ENCODE peak calls at places on chromosomes 11 and 22, in seven cellular contexts. Q is thoracic aorta; R is endothelial cell of umbilical vein; J is fibroblast of lung; F is HCT116; P is lower lobe of right lung; Y is CD4-positive, alpha-beta T cell. O is an unnamed sample.
A peak's percentile ranks its signal among the peaks of the same experiment; 100 is the strongest.

GRCh38 chr11:122706689-122707088 is 51.2 kb downstream of the UBASH3B start:
- DNase-seq in Q (no peak), R (no peak), J (peak; percentile 75), F (no peak), P (no peak), Y (no peak), O (no peak)

GRCh38 chr11:116703421-116703820 is 69.4 kb downstream of the BUD13 start:
- DNase-seq in Q (no peak), R (no peak), J (peak; percentile 2), F (no peak), P (peak; percentile 10), Y (no peak), O (no peak)

GRCh38 chr22:39688186-39688768 is 117.7 kb downstream of the CACNA1I start:
- DNase-seq in Q (no peak), R (no peak), J (no peak), F (no peak), P (no peak), Y (no peak), O (no peak)

GRCh38 chr11:68531129-68531693 is 70.7 kb downstream of the PPP6R3 start:
- DNase-seq in Q (no peak), R (no peak), J (no peak), F (no peak), P (no peak), Y (no peak), O (no peak)

GRCh38 chr22:43812149-43812842 is at the start of gene EFCAB6:
- DNase-seq in Q (peak; percentile 72), R (peak; percentile 90), J (peak; percentile 94), F (peak; percentile 56), P (peak; percentile 92), Y (peak; percentile 85), O (peak; percentile 77)

GRCh38 chr22:44391481-44392445 is 79.0 kb upstream of the SHISAL1 start:
- DNase-seq in Q (no peak), R (no peak), J (no peak), F (no peak), P (no peak), Y (no peak), O (no peak)

GRCh38 chr22:47570300-47570685 is 807.8 kb downstream of the TBC1D22A start:
- DNase-seq in Q (no peak), R (no peak), J (no peak), F (no peak), P (no peak), Y (no peak), O (no peak)

GRCh38 chr11:43830928-43831440 is 49.6 kb upstream of the ALKBH3 start:
- DNase-seq in Q (peak; percentile 57), R (peak; percentile 93), J (peak; percentile 99), F (peak; percentile 98), P (no peak), Y (peak; percentile 6), O (peak; percentile 98)

GRCh38 chr11:94199367-94200130 is 70.9 kb downstream of the PANX1 start:
- DNase-seq in Q (no peak), R (no peak), J (peak; percentile 60), F (no peak), P (no peak), Y (no peak), O (no peak)

GRCh38 chr11:392102-392777 is 1.8 kb upstream of the PKP3 start:
- DNase-seq in Q (no peak), R (no peak), J (no peak), F (no peak), P (no peak), Y (no peak), O (no peak)

GRCh38 chr11:394858-395655 is 1.0 kb downstream of the PKP3 start:
- DNase-seq in Q (no peak), R (no peak), J (no peak), F (no peak), P (no peak), Y (no peak), O (no peak)

GRCh38 chr11:393219-394033 is 583 bp upstream of the PKP3 start:
- DNase-seq in Q (no peak), R (no peak), J (peak; percentile 66), F (peak; percentile 57), P (peak; percentile 53), Y (no peak), O (peak; percentile 42)

GRCh38 chr11:395866-396265 is 1.9 kb downstream of the PKP3 start:
- DNase-seq in Q (no peak), R (no peak), J (no peak), F (no peak), P (no peak), Y (no peak), O (no peak)

DNA sequence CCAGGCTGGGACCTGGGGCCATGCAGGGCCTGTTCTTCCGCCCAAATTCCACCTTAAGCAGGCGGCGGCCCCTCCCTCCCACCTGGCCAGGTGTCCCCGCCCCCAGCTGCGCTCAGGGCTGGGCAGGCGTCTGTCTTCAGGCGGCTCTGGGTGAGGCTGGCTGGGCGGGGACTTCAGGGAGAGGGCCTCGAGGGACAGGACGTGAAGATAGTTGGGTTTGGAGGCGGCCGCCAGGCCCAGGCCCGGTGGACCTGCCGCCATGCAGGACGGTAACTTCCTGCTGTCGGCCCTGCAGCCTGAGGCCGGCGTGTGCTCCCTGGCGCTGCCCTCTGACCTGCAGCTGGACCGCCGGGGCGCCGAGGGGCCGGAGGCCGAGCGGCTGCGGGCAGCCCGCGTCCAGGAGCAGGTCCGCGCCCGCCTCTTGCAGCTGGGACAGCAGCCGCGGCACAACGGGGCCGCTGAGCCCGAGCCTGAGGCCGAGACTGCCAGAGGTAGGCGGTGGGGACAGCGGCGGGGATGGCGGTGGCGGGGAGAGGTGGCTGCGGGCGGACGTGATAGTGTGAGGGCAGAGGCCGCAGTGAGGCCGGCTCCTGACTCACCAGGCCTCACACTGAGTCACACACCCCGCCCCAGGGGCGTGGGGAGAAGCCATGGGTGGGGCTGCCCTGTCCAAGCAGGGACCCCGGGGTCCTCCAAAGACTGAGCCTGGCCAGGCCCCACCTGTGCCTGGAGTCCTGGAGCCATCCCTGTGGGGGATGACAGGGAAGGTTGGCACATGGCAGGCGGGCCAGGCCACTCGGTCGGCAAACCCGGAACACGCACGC is at the start of gene PKP3:
- DNase-seq in Q (no peak), R (no peak), J (peak; percentile 66), F (peak; percentile 83), P (peak; percentile 91), Y (no peak), O (no peak)
- TF ChIP-seq CTCF in Q (no peak), R (no peak), J (no peak), F (no peak), P (no peak), Y (no peak), O (no peak)

GRCh38 chr22:35733742-35734516 is 16.3 kb downstream of the APOL5 start:
- DNase-seq in Q (no peak), R (no peak), J (peak; percentile 52), F (no peak), P (no peak), Y (no peak), O (no peak)

GRCh38 chr22:35736166-35736565 is 18.5 kb downstream of the APOL5 start:
- DNase-seq in Q (no peak), R (no peak), J (no peak), F (no peak), P (no peak), Y (no peak), O (no peak)

GRCh38 chr22:35734517-35734827 is 16.8 kb downstream of the APOL5 start:
- DNase-seq in Q (no peak), R (no peak), J (no peak), F (no peak), P (no peak), Y (no peak), O (no peak)

GRCh38 chr22:35736701-35737100 is 19.0 kb downstream of the APOL5 start:
- DNase-seq in Q (no peak), R (no peak), J (no peak), F (no peak), P (no peak), Y (no peak), O (no peak)

GRCh38 chr22:35735622-35736021 is 17.9 kb downstream of the APOL5 start:
- DNase-seq in Q (no peak), R (no peak), J (no peak), F (no peak), P (no peak), Y (no peak), O (no peak)
- H3K27me3 ChIP-seq in Q (no peaks in the 10 kb centered on the region), R (no peaks in the 10 kb centered on the region), J (no peaks in the 10 kb centered on the region), F (no peaks in the 10 kb centered on the region), P (no peaks in the 10 kb centered on the region), Y (no peaks in the 10 kb centered on the region), O (no peaks in the 10 kb centered on the region)

DNA sequence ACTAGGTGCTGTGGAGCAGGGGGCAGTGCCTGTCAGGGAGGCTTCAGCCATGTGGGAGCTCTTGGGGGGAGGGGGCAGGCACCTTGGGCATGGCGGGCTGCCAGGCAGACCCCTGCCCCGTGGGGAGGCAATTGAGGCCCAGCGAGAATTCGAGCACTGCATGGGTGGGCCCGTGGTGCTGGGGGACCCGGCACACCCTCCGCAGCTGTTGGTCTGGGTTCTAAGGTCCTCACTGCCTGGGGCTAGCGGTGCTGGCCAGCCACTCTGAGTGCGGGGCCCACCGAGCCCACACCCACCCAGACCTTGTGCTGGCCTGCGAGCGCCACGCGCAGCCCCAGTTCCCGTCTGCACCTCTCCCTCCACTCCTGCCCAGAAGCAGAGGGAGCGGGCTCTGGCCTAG is 835.5 kb upstream of the CNTN5 start:
- DNase-seq in Q (no peak), R (no peak), J (no peak), F (no peak), P (no peak), Y (no peak), O (no peak)
- H3K9me3 ChIP-seq in Q (no peaks in the 10 kb centered on the region), R (no peaks in the 10 kb centered on the region), J (no peaks in the 10 kb centered on the region), F (peaks cover 3% of the 10 kb centered on the region), P (no peaks in the 10 kb centered on the region), Y (no peaks in the 10 kb centered on the region), O (peaks cover 25% of the 10 kb centered on the region)

DNA sequence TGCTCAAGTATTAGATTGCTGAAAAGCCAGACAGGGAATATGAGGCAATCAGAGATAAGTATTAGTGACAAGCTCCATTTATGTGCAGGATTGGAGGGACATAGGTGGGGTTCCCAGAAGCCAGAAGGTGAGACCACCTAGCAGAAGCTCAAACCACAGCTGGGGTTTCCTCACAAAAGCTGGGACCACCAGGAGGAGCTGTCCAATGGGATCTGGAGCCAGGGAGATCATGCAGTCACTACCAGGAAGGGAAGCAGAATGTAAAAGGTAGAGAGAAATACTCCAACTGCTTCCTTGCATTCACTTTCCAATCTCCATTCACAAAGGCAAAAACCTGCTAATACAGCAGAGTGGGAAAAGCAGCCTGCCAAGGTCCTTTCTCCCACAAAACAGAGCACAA is 5.2 kb upstream of the FSHB start:
- DNase-seq in Q (no peak), R (no peak), J (no peak), F (no peak), P (no peak), Y (no peak), O (no peak)
- TF ChIP-seq CTCF in Q (no peak), R (no peak), J (no peak), F (no peak), P (no peak), Y (no peak), O (no peak)

DNA sequence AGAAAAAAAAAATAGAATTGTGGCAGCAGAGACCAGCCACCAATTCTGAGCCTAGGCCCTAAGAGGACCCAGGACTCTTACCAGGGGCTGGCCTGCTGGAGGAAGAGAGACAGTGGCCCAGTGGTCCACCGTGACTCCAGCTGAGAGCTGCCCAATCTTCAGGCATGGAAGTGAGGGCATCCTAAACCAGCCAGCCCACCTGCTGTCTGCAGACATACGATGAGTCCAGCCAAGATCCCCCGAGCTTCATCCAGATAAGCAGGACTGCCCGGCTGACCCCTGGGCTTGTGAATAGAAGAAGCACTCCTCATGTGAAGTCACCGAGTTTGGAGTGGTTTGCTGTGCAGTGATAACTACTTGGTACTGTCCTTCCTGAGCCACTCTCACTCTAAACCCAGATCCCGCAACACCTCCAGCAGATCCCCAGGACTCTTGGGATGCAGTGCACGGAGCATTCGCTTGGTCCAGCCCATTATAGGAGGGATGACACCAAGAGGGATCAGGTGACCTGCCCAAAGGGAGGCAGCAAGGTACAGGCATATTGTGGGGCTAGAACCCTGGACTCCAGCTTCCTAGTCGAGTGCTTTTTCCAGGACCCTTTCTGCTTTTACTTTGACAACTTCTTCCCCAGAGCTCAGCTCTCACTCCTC is 41.7 kb upstream of the FGF3 start:
- DNase-seq in Q (no peak), R (no peak), J (no peak), F (no peak), P (no peak), Y (no peak), O (no peak)
- H3K27me3 ChIP-seq in Q (no peaks in the 10 kb centered on the region), R (peaks cover 1% of the 10 kb centered on the region), J (peaks cover 2% of the 10 kb centered on the region), F (no peaks in the 10 kb centered on the region), P (peaks cover 44% of the 10 kb centered on the region), Y (peaks cover 23% of the 10 kb centered on the region), O (peaks cover 34% of the 10 kb centered on the region)